ENCODE peak calls at places on chromosomes 7 and 10, in five cellular contexts. One of them, this sample, is unnamed.

GRCh38 chr10:55370021-55370420 is 569.0 kb upstream of the PCDH15 start:
- DNase-seq in coronary artery: no peak
- DNase-seq in AG04450: no peak
- DNase-seq in dorsolateral prefrontal cortex: no peak
- DNase-seq in A673: peak
- DNase-seq in this sample: no peak

GRCh38 chr7:80133361-80134104 is 1.1 kb upstream of the GNAI1 start:
- DNase-seq in dorsolateral prefrontal cortex: no peak
- DNase-seq in AG04450: no peak
- DNase-seq in coronary artery: no peak
- DNase-seq in A673: peak
- DNase-seq in this sample: peak

GRCh38 chr7:45021604-45022296 is 21.7 kb downstream of the CCM2 start:
- DNase-seq in AG04450: no peak
- DNase-seq in A673: peak
- DNase-seq in coronary artery: no peak
- DNase-seq in dorsolateral prefrontal cortex: no peak
- DNase-seq in this sample: peak

GRCh38 chr10:63622097-63622496 is 100.9 kb downstream of the REEP3 start:
- DNase-seq in dorsolateral prefrontal cortex: no peak
- DNase-seq in coronary artery: no peak
- DNase-seq in A673: no peak
- DNase-seq in AG04450: no peak
- DNase-seq in this sample: no peak

GRCh38 chr7:36607741-36608140 is 116.6 kb downstream of the AOAH start:
- DNase-seq in coronary artery: no peak
- DNase-seq in AG04450: no peak
- DNase-seq in A673: no peak
- DNase-seq in dorsolateral prefrontal cortex: no peak
- DNase-seq in this sample: no peak

GRCh38 chr7:5702876-5703571 is 78.4 kb downstream of the RNF216 start:
- DNase-seq in A673: no peak
- DNase-seq in coronary artery: no peak
- DNase-seq in dorsolateral prefrontal cortex: peak
- DNase-seq in AG04450: no peak
- DNase-seq in this sample: peak

GRCh38 chr10:7763929-7764328 is 23.9 kb downstream of the KIN start:
- DNase-seq in AG04450: no peak
- DNase-seq in dorsolateral prefrontal cortex: no peak
- DNase-seq in coronary artery: no peak
- DNase-seq in A673: no peak
- DNase-seq in this sample: no peak

GRCh38 chr7:138036135-138036534 is 34.2 kb upstream of the CREB3L2 start:
- DNase-seq in AG04450: no peak
- DNase-seq in coronary artery: no peak
- DNase-seq in A673: no peak
- DNase-seq in dorsolateral prefrontal cortex: no peak
- DNase-seq in this sample: no peak

GRCh38 chr7:36405409-36405803 is 15.7 kb downstream of the ANLN start:
- DNase-seq in AG04450: no peak
- DNase-seq in dorsolateral prefrontal cortex: no peak
- DNase-seq in A673: no peak
- DNase-seq in coronary artery: no peak
- DNase-seq in this sample: no peak

GRCh38 chr10:32982293-32982709 is 24.3 kb upstream of the ITGB1 start:
- DNase-seq in coronary artery: no peak
- DNase-seq in dorsolateral prefrontal cortex: no peak
- DNase-seq in AG04450: peak
- DNase-seq in A673: no peak
- DNase-seq in this sample: peak

GRCh38 chr7:159120540-159120919 is 24.1 kb downstream of the VIPR2 start:
- DNase-seq in dorsolateral prefrontal cortex: no peak
- DNase-seq in coronary artery: peak
- DNase-seq in A673: no peak
- DNase-seq in AG04450: no peak
- DNase-seq in this sample: no peak

GRCh38 chr7:116588641-116589594 is 64.1 kb downstream of the CAV1 start:
- DNase-seq in A673: peak
- DNase-seq in dorsolateral prefrontal cortex: no peak
- DNase-seq in coronary artery: no peak
- DNase-seq in AG04450: no peak
- DNase-seq in this sample: peak

GRCh38 chr7:157412021-157412443 is 75.2 kb downstream of the DNAJB6 start:
- DNase-seq in AG04450: peak
- DNase-seq in dorsolateral prefrontal cortex: no peak
- DNase-seq in coronary artery: no peak
- DNase-seq in A673: no peak
- DNase-seq in this sample: peak

GRCh38 chr10:47456096-47456485 is 27.8 kb downstream of the ANXA8 start:
- DNase-seq in coronary artery: peak
- DNase-seq in A673: no peak
- DNase-seq in AG04450: no peak
- DNase-seq in dorsolateral prefrontal cortex: no peak
- DNase-seq in this sample: no peak

GRCh38 chr10:78727728-78728127 is 341.0 kb upstream of the ZMIZ1 start:
- DNase-seq in AG04450: no peak
- DNase-seq in dorsolateral prefrontal cortex: no peak
- DNase-seq in A673: no peak
- DNase-seq in coronary artery: no peak
- DNase-seq in this sample: no peak

GRCh38 chr7:37277513-37277912 is 171.2 kb downstream of the ELMO1 start:
- DNase-seq in coronary artery: no peak
- DNase-seq in AG04450: no peak
- DNase-seq in A673: no peak
- DNase-seq in dorsolateral prefrontal cortex: no peak
- DNase-seq in this sample: no peak

GRCh38 chr10:71797533-71798307 is 24.4 kb upstream of the VSIR start:
- DNase-seq in dorsolateral prefrontal cortex: no peak
- DNase-seq in A673: no peak
- DNase-seq in AG04450: no peak
- DNase-seq in coronary artery: no peak
- DNase-seq in this sample: no peak

GRCh38 chr10:29643785-29644501 is 9.2 kb upstream of the SVIL start:
- DNase-seq in A673: no peak
- DNase-seq in coronary artery: no peak
- DNase-seq in dorsolateral prefrontal cortex: no peak
- DNase-seq in AG04450: no peak
- DNase-seq in this sample: no peak

GRCh38 chr7:55192718-55193117 is 172.4 kb upstream of the LANCL2 start:
- DNase-seq in dorsolateral prefrontal cortex: no peak
- DNase-seq in A673: peak
- DNase-seq in AG04450: peak
- DNase-seq in coronary artery: no peak
- DNase-seq in this sample: peak

GRCh38 chr10:111801841-111802240 is 381.7 kb downstream of the GPAM start:
- DNase-seq in dorsolateral prefrontal cortex: no peak
- DNase-seq in coronary artery: no peak
- DNase-seq in AG04450: no peak
- DNase-seq in A673: no peak
- DNase-seq in this sample: no peak

GRCh38 chr10:4669585-4669984 is 156.4 kb upstream of the AKR1E2 start:
- DNase-seq in A673: no peak
- DNase-seq in dorsolateral prefrontal cortex: no peak
- DNase-seq in AG04450: no peak
- DNase-seq in coronary artery: no peak
- DNase-seq in this sample: no peak
- TF ChIP-seq CTCF in A673: no peak
- TF ChIP-seq CTCF in dorsolateral prefrontal cortex: no peak
- TF ChIP-seq CTCF in AG04450: no peak
- TF ChIP-seq CTCF in coronary artery: no peak
- TF ChIP-seq CTCF in this sample: no peak

GRCh38 chr7:30173058-30173897 is 38.5 kb downstream of the MTURN start:
- DNase-seq in AG04450: peak
- DNase-seq in dorsolateral prefrontal cortex: peak
- DNase-seq in coronary artery: peak
- DNase-seq in A673: peak
- DNase-seq in this sample: peak
- TF ChIP-seq CTCF in AG04450: peak
- TF ChIP-seq CTCF in dorsolateral prefrontal cortex: peak
- TF ChIP-seq CTCF in coronary artery: no peak
- TF ChIP-seq CTCF in A673: peak
- TF ChIP-seq CTCF in this sample: peak

GRCh38 chr7:129780257-129781127 is 169.0 kb downstream of the NRF1 start:
- DNase-seq in AG04450: no peak
- DNase-seq in dorsolateral prefrontal cortex: no peak
- DNase-seq in A673: peak
- DNase-seq in coronary artery: no peak
- DNase-seq in this sample: no peak
- TF ChIP-seq CTCF in AG04450: no peak
- TF ChIP-seq CTCF in dorsolateral prefrontal cortex: no peak
- TF ChIP-seq CTCF in A673: no peak
- TF ChIP-seq CTCF in coronary artery: no peak
- TF ChIP-seq CTCF in this sample: no peak

GRCh38 chr10:34017281-34017680 is 682.8 kb upstream of the NRP1 start:
- DNase-seq in dorsolateral prefrontal cortex: no peak
- DNase-seq in AG04450: no peak
- DNase-seq in coronary artery: no peak
- DNase-seq in A673: peak
- DNase-seq in this sample: no peak
- TF ChIP-seq CTCF in dorsolateral prefrontal cortex: no peak
- TF ChIP-seq CTCF in AG04450: no peak
- TF ChIP-seq CTCF in coronary artery: no peak
- TF ChIP-seq CTCF in A673: peak
- TF ChIP-seq CTCF in this sample: peak

DNA sequence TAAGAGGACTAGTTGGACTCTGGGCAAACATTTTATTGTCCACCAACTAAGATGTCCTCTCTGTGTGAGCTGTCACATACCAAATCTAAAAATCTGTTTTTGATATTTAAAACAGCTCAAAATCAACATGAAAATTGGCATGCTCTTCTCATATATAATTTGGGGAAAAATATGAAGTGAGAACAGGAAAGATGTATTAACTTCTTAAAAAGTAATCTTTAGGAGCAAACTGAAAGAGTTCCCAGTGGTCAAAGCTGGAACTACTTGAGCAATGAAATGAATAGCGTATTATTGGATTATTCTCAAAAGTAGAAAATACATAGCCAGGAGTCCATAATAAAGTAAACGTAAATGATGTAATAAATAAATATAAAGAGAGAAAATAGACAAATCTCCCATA is 147.2 kb downstream of the DYNC1I1 start:
- DNase-seq in coronary artery: no peak
- DNase-seq in dorsolateral prefrontal cortex: no peak
- DNase-seq in AG04450: no peak
- DNase-seq in A673: no peak
- DNase-seq in this sample: no peak
- TF ChIP-seq CTCF in coronary artery: no peak
- TF ChIP-seq CTCF in dorsolateral prefrontal cortex: no peak
- TF ChIP-seq CTCF in AG04450: peak
- TF ChIP-seq CTCF in A673: peak
- TF ChIP-seq CTCF in this sample: peak

DNA sequence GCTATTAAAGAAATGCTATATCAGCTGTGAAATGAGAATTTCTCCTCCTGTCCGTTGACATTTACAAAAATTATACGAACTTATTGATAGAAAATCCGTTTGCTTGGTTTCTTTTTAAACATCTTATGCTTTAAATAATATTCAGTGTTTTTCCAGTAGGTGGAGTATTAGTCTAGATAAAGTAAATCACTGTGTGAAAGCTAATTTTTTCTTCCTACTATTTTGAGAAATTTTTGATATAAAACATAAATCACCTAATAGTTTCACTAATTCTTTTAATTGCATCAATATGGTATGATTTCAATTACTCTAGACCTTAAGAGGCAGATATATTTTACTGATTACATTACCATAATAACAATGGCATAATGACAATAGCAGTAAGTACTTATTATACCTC is 335.2 kb upstream of the C7orf33 start:
- DNase-seq in coronary artery: no peak
- DNase-seq in dorsolateral prefrontal cortex: no peak
- DNase-seq in AG04450: no peak
- DNase-seq in A673: peak
- DNase-seq in this sample: no peak
- TF ChIP-seq CTCF in coronary artery: no peak
- TF ChIP-seq CTCF in dorsolateral prefrontal cortex: peak
- TF ChIP-seq CTCF in AG04450: no peak
- TF ChIP-seq CTCF in A673: peak
- TF ChIP-seq CTCF in this sample: peak

GRCh38 chr7:11427686-11428273 is 404.2 kb downstream of the THSD7A start:
- DNase-seq in A673: peak
- DNase-seq in coronary artery: no peak
- DNase-seq in dorsolateral prefrontal cortex: no peak
- DNase-seq in AG04450: peak
- DNase-seq in this sample: peak
- TF ChIP-seq CTCF in A673: peak
- TF ChIP-seq CTCF in coronary artery: peak
- TF ChIP-seq CTCF in dorsolateral prefrontal cortex: peak
- TF ChIP-seq CTCF in AG04450: peak
- TF ChIP-seq CTCF in this sample: peak

This sample was measured in HFFc6.